ENCODE peak calls at places on chromosomes 1 and 21, in six cellular contexts. One of them, this sample, is unnamed.

GRCh38 chr1:232421143-232421796 is 208.7 kb downstream of the SIPA1L2 start:
- DNase-seq in NCI-H1694 treated with DMSO at 0.1 percent for 48 hours: no peak
- DNase-seq in anterior cingulate cortex: no peak
- DNase-seq in effector CD4-positive, alpha-beta T cell: no peak
- DNase-seq in iris pigment epithelial cell: no peak
- DNase-seq in EL: no peak
- DNase-seq in this sample: no peak

GRCh38 chr1:36965301-36966159 is 68.8 kb downstream of the GRIK3 start:
- DNase-seq in iris pigment epithelial cell: no peak
- DNase-seq in anterior cingulate cortex: no peak
- DNase-seq in effector CD4-positive, alpha-beta T cell: no peak
- DNase-seq in NCI-H1694 treated with DMSO at 0.1 percent for 48 hours: no peak
- DNase-seq in EL: no peak
- DNase-seq in this sample: no peak

GRCh38 chr1:246064891-246065290 is 442.2 kb downstream of the SMYD3 start:
- DNase-seq in iris pigment epithelial cell: no peak
- DNase-seq in EL: no peak
- DNase-seq in anterior cingulate cortex: no peak
- DNase-seq in NCI-H1694 treated with DMSO at 0.1 percent for 48 hours: no peak
- DNase-seq in effector CD4-positive, alpha-beta T cell: no peak
- DNase-seq in this sample: no peak

GRCh38 chr1:196437671-196438070 is 170.6 kb downstream of the KCNT2 start:
- DNase-seq in NCI-H1694 treated with DMSO at 0.1 percent for 48 hours: no peak
- DNase-seq in effector CD4-positive, alpha-beta T cell: no peak
- DNase-seq in anterior cingulate cortex: no peak
- DNase-seq in EL: no peak
- DNase-seq in iris pigment epithelial cell: no peak
- DNase-seq in this sample: no peak

GRCh38 chr1:196444628-196445027 is 163.6 kb downstream of the KCNT2 start:
- DNase-seq in effector CD4-positive, alpha-beta T cell: no peak
- DNase-seq in EL: no peak
- DNase-seq in NCI-H1694 treated with DMSO at 0.1 percent for 48 hours: no peak
- DNase-seq in iris pigment epithelial cell: no peak
- DNase-seq in anterior cingulate cortex: no peak
- DNase-seq in this sample: no peak

GRCh38 chr1:21922103-21923014 is 14.8 kb downstream of the HSPG2 start:
- DNase-seq in NCI-H1694 treated with DMSO at 0.1 percent for 48 hours: no peak
- DNase-seq in anterior cingulate cortex: no peak
- DNase-seq in EL: no peak
- DNase-seq in effector CD4-positive, alpha-beta T cell: no peak
- DNase-seq in iris pigment epithelial cell: no peak
- DNase-seq in this sample: no peak

GRCh38 chr1:10873189-10873588 is 76.7 kb upstream of the CASZ1 start:
- DNase-seq in NCI-H1694 treated with DMSO at 0.1 percent for 48 hours: no peak
- DNase-seq in anterior cingulate cortex: no peak
- DNase-seq in EL: no peak
- DNase-seq in iris pigment epithelial cell: peak; percentile 6
- DNase-seq in effector CD4-positive, alpha-beta T cell: no peak
- DNase-seq in this sample: no peak

GRCh38 chr1:186503210-186503609 is 42.3 kb upstream of the PDC start:
- DNase-seq in iris pigment epithelial cell: peak; percentile 30
- DNase-seq in anterior cingulate cortex: no peak
- DNase-seq in effector CD4-positive, alpha-beta T cell: no peak
- DNase-seq in EL: peak; percentile 31
- DNase-seq in NCI-H1694 treated with DMSO at 0.1 percent for 48 hours: no peak
- DNase-seq in this sample: no peak

GRCh38 chr1:46098043-46098712 is 34.3 kb downstream of the PIK3R3 start:
- DNase-seq in NCI-H1694 treated with DMSO at 0.1 percent for 48 hours: no peak
- DNase-seq in effector CD4-positive, alpha-beta T cell: no peak
- DNase-seq in EL: no peak
- DNase-seq in anterior cingulate cortex: no peak
- DNase-seq in iris pigment epithelial cell: no peak
- DNase-seq in this sample: no peak

GRCh38 chr1:37461698-37462436 is 12.5 kb upstream of the ZC3H12A start:
- DNase-seq in NCI-H1694 treated with DMSO at 0.1 percent for 48 hours: no peak
- DNase-seq in effector CD4-positive, alpha-beta T cell: no peak
- DNase-seq in iris pigment epithelial cell: no peak
- DNase-seq in EL: no peak
- DNase-seq in anterior cingulate cortex: no peak
- DNase-seq in this sample: no peak

GRCh38 chr21:46158666-46159300 is 3.4 kb upstream of the FTCD start:
- DNase-seq in anterior cingulate cortex: no peak
- DNase-seq in effector CD4-positive, alpha-beta T cell: no peak
- DNase-seq in EL: no peak
- DNase-seq in iris pigment epithelial cell: no peak
- DNase-seq in NCI-H1694 treated with DMSO at 0.1 percent for 48 hours: no peak
- DNase-seq in this sample: no peak

GRCh38 chr1:207076181-207076949 is 12.3 kb upstream of the C4BPB start:
- DNase-seq in anterior cingulate cortex: no peak
- DNase-seq in effector CD4-positive, alpha-beta T cell: no peak
- DNase-seq in iris pigment epithelial cell: peak; percentile 40
- DNase-seq in NCI-H1694 treated with DMSO at 0.1 percent for 48 hours: no peak
- DNase-seq in EL: peak; percentile 10
- DNase-seq in this sample: no peak

GRCh38 chr1:55690366-55690765 is 475.2 kb upstream of the USP24 start:
- DNase-seq in effector CD4-positive, alpha-beta T cell: no peak
- DNase-seq in NCI-H1694 treated with DMSO at 0.1 percent for 48 hours: no peak
- DNase-seq in iris pigment epithelial cell: no peak
- DNase-seq in EL: no peak
- DNase-seq in anterior cingulate cortex: no peak
- DNase-seq in this sample: no peak